ENCODE peak calls at places on chromosomes 6 and 20, in seven cellular contexts. One of them, this sample, is unnamed.

GRCh38 chr6:139713911-139714527 is 339.6 kb upstream of the CITED2 start:
- DNase-seq in mesenchymal stem cell: no peak
- DNase-seq in H9: no peak
- DNase-seq in mesendoderm: peak; percentile 8
- DNase-seq in neuronal stem cell: no peak
- DNase-seq in H1: no peak
- DNase-seq in trophoblast cell: peak; percentile 97
- DNase-seq in this sample: no peak

GRCh38 chr20:51594999-51595532 is 52.5 kb upstream of the NFATC2 start:
- DNase-seq in mesenchymal stem cell: peak; percentile 86
- DNase-seq in H9: peak; percentile 86
- DNase-seq in mesendoderm: peak; percentile 93
- DNase-seq in neuronal stem cell: peak; percentile 48
- DNase-seq in H1: peak; percentile 56
- DNase-seq in trophoblast cell: peak; percentile 89
- DNase-seq in this sample: peak; percentile 89

GRCh38 chr6:41119508-41119907 is 34.6 kb downstream of the TREML1 start:
- DNase-seq in mesenchymal stem cell: no peak
- DNase-seq in H9: no peak
- DNase-seq in mesendoderm: no peak
- DNase-seq in neuronal stem cell: no peak
- DNase-seq in H1: no peak
- DNase-seq in trophoblast cell: no peak
- DNase-seq in this sample: no peak

GRCh38 chr6:31642798-31643570 is 9.5 kb downstream of the BAG6 start:
- DNase-seq in mesenchymal stem cell: no peak
- DNase-seq in H9: no peak
- DNase-seq in mesendoderm: no peak
- DNase-seq in neuronal stem cell: no peak
- DNase-seq in H1: no peak
- DNase-seq in trophoblast cell: no peak
- DNase-seq in this sample: no peak

GRCh38 chr20:4488407-4489339 is 233.0 kb upstream of the PRND start:
- DNase-seq in mesenchymal stem cell: peak; percentile 52
- DNase-seq in H9: no peak
- DNase-seq in mesendoderm: no peak
- DNase-seq in neuronal stem cell: no peak
- DNase-seq in H1: no peak
- DNase-seq in trophoblast cell: peak; percentile 36
- DNase-seq in this sample: peak; percentile 85

GRCh38 chr6:4319992-4320683 is 184.8 kb upstream of the ECI2 start:
- DNase-seq in mesenchymal stem cell: peak; percentile 83
- DNase-seq in H9: no peak
- DNase-seq in mesendoderm: peak; percentile 80
- DNase-seq in neuronal stem cell: no peak
- DNase-seq in H1: no peak
- DNase-seq in trophoblast cell: peak; percentile 41
- DNase-seq in this sample: peak; percentile 65

GRCh38 chr6:127332383-127332961 is 10.9 kb downstream of the ECHDC1 start:
- DNase-seq in mesenchymal stem cell: no peak
- DNase-seq in H9: peak; percentile 47
- DNase-seq in mesendoderm: peak; percentile 90
- DNase-seq in neuronal stem cell: no peak
- DNase-seq in H1: no peak
- DNase-seq in trophoblast cell: no peak
- DNase-seq in this sample: no peak

GRCh38 chr6:150992682-150993081 is 127.2 kb downstream of the MTHFD1L start:
- DNase-seq in mesenchymal stem cell: no peak
- DNase-seq in H9: no peak
- DNase-seq in mesendoderm: no peak
- DNase-seq in neuronal stem cell: no peak
- DNase-seq in H1: no peak
- DNase-seq in trophoblast cell: no peak
- DNase-seq in this sample: peak; percentile 47

GRCh38 chr6:167116109-167116837 is 6.6 kb upstream of the CCR6 start:
- DNase-seq in mesenchymal stem cell: no peak
- DNase-seq in H9: no peak
- DNase-seq in mesendoderm: no peak
- DNase-seq in neuronal stem cell: no peak
- DNase-seq in H1: no peak
- DNase-seq in trophoblast cell: peak; percentile 74
- DNase-seq in this sample: no peak

DNA sequence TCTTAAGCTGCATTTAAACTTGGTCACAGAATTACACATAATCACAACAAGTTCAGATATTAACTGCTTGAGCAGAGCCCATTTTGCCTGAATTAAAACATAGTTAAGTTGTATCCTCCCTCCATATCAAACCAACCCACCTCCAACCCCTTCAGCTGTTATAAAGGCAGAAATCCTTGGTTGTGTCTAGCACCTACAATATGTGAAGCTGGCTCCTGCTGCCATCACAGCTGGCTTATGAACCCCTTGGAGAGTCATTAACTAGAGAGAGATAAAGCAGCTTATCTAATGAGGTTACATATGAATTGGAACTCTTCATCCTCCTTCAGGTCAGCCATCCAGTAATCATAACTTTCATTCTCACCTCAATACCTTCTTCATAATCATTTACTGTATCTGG is 101.8 kb downstream of the EPHA7 start:
- DNase-seq in mesenchymal stem cell: no peak
- DNase-seq in H9: no peak
- DNase-seq in mesendoderm: peak; percentile 75
- DNase-seq in neuronal stem cell: no peak
- DNase-seq in H1: no peak
- DNase-seq in trophoblast cell: no peak
- DNase-seq in this sample: no peak
- H2BK5ac ChIP-seq in mesenchymal stem cell: no peak overlapping the region
- H2BK5ac ChIP-seq in H9: no peak overlapping the region
- H2BK5ac ChIP-seq in mesendoderm: no peak overlapping the region
- H2BK5ac ChIP-seq in neuronal stem cell: no peak overlapping the region
- H2BK5ac ChIP-seq in H1: no peak overlapping the region
- H2BK5ac ChIP-seq in trophoblast cell: no peak overlapping the region
- H2BK5ac ChIP-seq in this sample: no peak overlapping the region

GRCh38 chr6:30341249-30341648 is 3.7 kb upstream of the RPP21 start:
- DNase-seq in mesenchymal stem cell: no peak
- DNase-seq in H9: no peak
- DNase-seq in mesendoderm: no peak
- DNase-seq in neuronal stem cell: no peak
- DNase-seq in H1: no peak
- DNase-seq in trophoblast cell: no peak
- DNase-seq in this sample: no peak

GRCh38 chr6:30345852-30346251 is 896 bp downstream of the RPP21 start:
- DNase-seq in mesenchymal stem cell: no peak
- DNase-seq in H9: no peak
- DNase-seq in mesendoderm: no peak
- DNase-seq in neuronal stem cell: no peak
- DNase-seq in H1: no peak
- DNase-seq in trophoblast cell: no peak
- DNase-seq in this sample: no peak

GRCh38 chr6:30344868-30345671 is at the start of gene RPP21:
- DNase-seq in mesenchymal stem cell: peak; percentile 83
- DNase-seq in H9: peak; percentile 91
- DNase-seq in mesendoderm: peak; percentile 91
- DNase-seq in neuronal stem cell: peak; percentile 65
- DNase-seq in H1: no peak
- DNase-seq in trophoblast cell: peak; percentile 77
- DNase-seq in this sample: peak; percentile 70

GRCh38 chr6:30341728-30342127 is 3.2 kb upstream of the RPP21 start:
- DNase-seq in mesenchymal stem cell: no peak
- DNase-seq in H9: no peak
- DNase-seq in mesendoderm: no peak
- DNase-seq in neuronal stem cell: no peak
- DNase-seq in H1: no peak
- DNase-seq in trophoblast cell: no peak
- DNase-seq in this sample: no peak

DNA sequence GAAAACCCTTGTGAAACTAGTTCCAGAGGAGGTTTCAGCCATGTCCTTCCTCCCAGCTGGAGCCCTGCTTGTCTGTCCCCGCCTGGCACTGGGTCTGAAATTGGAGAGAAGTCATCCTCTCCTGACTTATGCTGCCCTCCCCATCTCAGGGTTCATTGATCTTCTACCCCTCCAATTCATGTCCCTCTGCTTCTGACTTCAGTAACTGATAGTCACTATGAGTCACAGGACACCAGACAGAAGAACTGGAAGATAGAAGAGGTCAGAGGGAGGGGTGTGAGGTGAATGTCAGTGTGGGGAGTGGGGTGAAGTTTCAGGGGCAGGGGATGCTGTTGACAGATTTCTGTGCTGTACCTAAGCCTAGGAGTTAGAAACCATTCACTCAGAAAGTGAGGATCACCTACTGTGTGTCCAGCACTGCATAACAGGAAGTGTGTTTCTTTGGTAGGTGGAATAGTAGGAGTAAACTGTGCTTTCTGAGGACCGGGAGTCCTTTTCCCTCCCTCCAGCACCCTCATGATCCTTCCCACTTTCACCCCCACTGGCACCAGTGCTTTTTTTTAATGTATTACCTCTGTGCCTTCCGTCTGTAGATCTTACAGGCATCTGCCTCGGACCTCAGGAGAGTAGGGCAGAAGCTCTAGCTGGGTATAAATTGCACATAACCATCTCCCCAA is 627 bp upstream of the RPP21 start:
- DNase-seq in mesenchymal stem cell: peak; percentile 9
- DNase-seq in H9: no peak
- DNase-seq in mesendoderm: no peak
- DNase-seq in neuronal stem cell: no peak
- DNase-seq in H1: no peak
- DNase-seq in trophoblast cell: no peak
- DNase-seq in this sample: no peak
- H3K4ac ChIP-seq in mesenchymal stem cell: no peak overlapping the region
- H3K4ac ChIP-seq in H9: no peak overlapping the region
- H3K4ac ChIP-seq in mesendoderm: no peak overlapping the region
- H3K4ac ChIP-seq in neuronal stem cell: no peak overlapping the region
- H3K4ac ChIP-seq in H1: no peak overlapping the region
- H3K4ac ChIP-seq in trophoblast cell: no peak overlapping the region
- H3K4ac ChIP-seq in this sample: no peak overlapping the region

DNA sequence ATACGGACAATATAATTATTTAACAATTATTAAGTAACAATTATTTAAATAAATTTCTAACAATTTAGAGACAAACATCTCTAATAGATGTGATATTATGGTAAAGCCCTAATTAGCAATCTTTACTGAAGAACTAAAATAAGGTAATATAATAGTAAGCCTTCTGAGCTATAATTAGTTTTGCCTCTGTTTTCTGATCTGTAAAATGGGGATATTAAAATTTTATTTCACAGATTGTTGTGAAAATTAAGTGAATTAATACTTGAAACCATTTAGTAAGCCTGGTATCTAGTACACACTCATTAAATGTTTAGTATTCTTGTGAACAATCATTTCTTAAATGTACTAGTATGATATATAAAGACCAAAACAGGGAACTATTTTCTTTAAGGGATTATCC is 70.3 kb downstream of the CDK19 start:
- DNase-seq in mesenchymal stem cell: no peak
- DNase-seq in H9: no peak
- DNase-seq in mesendoderm: no peak
- DNase-seq in neuronal stem cell: no peak
- DNase-seq in H1: no peak
- DNase-seq in trophoblast cell: no peak
- DNase-seq in this sample: no peak
- H2BK5ac ChIP-seq in mesenchymal stem cell: no peak overlapping the region
- H2BK5ac ChIP-seq in H9: no peak overlapping the region
- H2BK5ac ChIP-seq in mesendoderm: no peak overlapping the region
- H2BK5ac ChIP-seq in neuronal stem cell: no peak overlapping the region
- H2BK5ac ChIP-seq in H1: no peak overlapping the region
- H2BK5ac ChIP-seq in trophoblast cell: no peak overlapping the region
- H2BK5ac ChIP-seq in this sample: no peak overlapping the region

DNA sequence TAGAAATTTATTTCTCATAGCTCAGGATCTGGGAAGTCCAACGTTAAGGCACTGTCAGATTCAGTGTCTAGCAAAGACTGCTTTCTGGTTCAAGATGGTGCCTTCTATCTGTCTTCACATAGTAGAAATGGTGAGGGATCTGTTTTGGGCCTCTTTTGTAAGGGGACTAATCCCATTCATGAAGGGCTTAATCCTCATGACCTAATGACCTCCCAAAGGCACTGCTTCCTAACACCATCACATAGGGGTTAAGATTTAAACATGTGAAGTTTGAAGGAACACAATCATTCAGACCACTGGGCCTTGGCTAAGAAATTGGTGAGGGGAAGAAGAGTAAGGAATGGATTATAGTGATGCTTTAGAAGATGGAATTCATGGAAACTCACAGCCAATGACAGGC is 237.6 kb downstream of the PACRG start:
- DNase-seq in mesenchymal stem cell: no peak
- DNase-seq in H9: no peak
- DNase-seq in mesendoderm: no peak
- DNase-seq in neuronal stem cell: peak; percentile 65
- DNase-seq in H1: no peak
- DNase-seq in trophoblast cell: no peak
- DNase-seq in this sample: no peak
- H3K4ac ChIP-seq in mesenchymal stem cell: no peak overlapping the region
- H3K4ac ChIP-seq in H9: no peak overlapping the region
- H3K4ac ChIP-seq in mesendoderm: no peak overlapping the region
- H3K4ac ChIP-seq in neuronal stem cell: no peak overlapping the region
- H3K4ac ChIP-seq in H1: no peak overlapping the region
- H3K4ac ChIP-seq in trophoblast cell: no peak overlapping the region
- H3K4ac ChIP-seq in this sample: peak overlapping the region; percentile 90

GRCh38 chr20:19121463-19121862 is 91.0 kb upstream of the SLC24A3 start:
- DNase-seq in mesenchymal stem cell: no peak
- DNase-seq in H9: no peak
- DNase-seq in mesendoderm: no peak
- DNase-seq in neuronal stem cell: no peak
- DNase-seq in H1: no peak
- DNase-seq in trophoblast cell: peak; percentile 4
- DNase-seq in this sample: no peak
- H2BK5ac ChIP-seq in mesenchymal stem cell: no peak overlapping the region
- H2BK5ac ChIP-seq in H9: no peak overlapping the region
- H2BK5ac ChIP-seq in mesendoderm: no peak overlapping the region
- H2BK5ac ChIP-seq in neuronal stem cell: no peak overlapping the region
- H2BK5ac ChIP-seq in H1: no peak overlapping the region
- H2BK5ac ChIP-seq in trophoblast cell: no peak overlapping the region
- H2BK5ac ChIP-seq in this sample: no peak overlapping the region

This sample was measured in IMR-90.